ENCODE peak calls at places on chromosomes 11 and 22, in ten cellular contexts. One of them, this sample, is unnamed.

GRCh38 chr11:66559141-66559861 is 9.1 kb downstream of the CTSF start:
- DNase-seq in nephron progenitor cell: no peak
- DNase-seq in type B pancreatic cell: no peak
- DNase-seq in A549: no peak
- DNase-seq in mesothelial cell of epicardium: no peak
- DNase-seq in progenitor cell of endocrine pancreas: no peak
- DNase-seq in stomach: peak
- DNase-seq in dorsolateral prefrontal cortex: no peak
- DNase-seq in Calu3: no peak
- DNase-seq in colonic mucosa: no peak
- DNase-seq in this sample: no peak

GRCh38 chr11:19353287-19353686 is 112.5 kb upstream of the E2F8 start:
- DNase-seq in nephron progenitor cell: no peak
- DNase-seq in type B pancreatic cell: no peak
- DNase-seq in A549: no peak
- DNase-seq in mesothelial cell of epicardium: no peak
- DNase-seq in progenitor cell of endocrine pancreas: no peak
- DNase-seq in stomach: no peak
- DNase-seq in dorsolateral prefrontal cortex: no peak
- DNase-seq in Calu3: no peak
- DNase-seq in colonic mucosa: no peak
- DNase-seq in this sample: no peak

GRCh38 chr11:45651841-45652745 is 13.3 kb downstream of the CHST1 start:
- DNase-seq in nephron progenitor cell: no peak
- DNase-seq in type B pancreatic cell: no peak
- DNase-seq in A549: no peak
- DNase-seq in mesothelial cell of epicardium: peak
- DNase-seq in progenitor cell of endocrine pancreas: no peak
- DNase-seq in stomach: no peak
- DNase-seq in dorsolateral prefrontal cortex: no peak
- DNase-seq in Calu3: no peak
- DNase-seq in colonic mucosa: peak
- DNase-seq in this sample: no peak

GRCh38 chr22:44024288-44024908 is at the start of gene PARVB:
- DNase-seq in nephron progenitor cell: peak
- DNase-seq in type B pancreatic cell: peak
- DNase-seq in A549: no peak
- DNase-seq in mesothelial cell of epicardium: peak
- DNase-seq in progenitor cell of endocrine pancreas: peak
- DNase-seq in stomach: no peak
- DNase-seq in dorsolateral prefrontal cortex: no peak
- DNase-seq in Calu3: peak
- DNase-seq in colonic mucosa: no peak
- DNase-seq in this sample: no peak

GRCh38 chr22:50287731-50288130 is 17.6 kb upstream of the MAPK11 start:
- DNase-seq in nephron progenitor cell: no peak
- DNase-seq in type B pancreatic cell: no peak
- DNase-seq in A549: no peak
- DNase-seq in mesothelial cell of epicardium: no peak
- DNase-seq in progenitor cell of endocrine pancreas: no peak
- DNase-seq in stomach: no peak
- DNase-seq in dorsolateral prefrontal cortex: no peak
- DNase-seq in Calu3: no peak
- DNase-seq in colonic mucosa: no peak
- DNase-seq in this sample: no peak

GRCh38 chr11:47183031-47183856 is 3.0 kb downstream of the PACSIN3 start:
- DNase-seq in nephron progenitor cell: no peak
- DNase-seq in type B pancreatic cell: no peak
- DNase-seq in A549: no peak
- DNase-seq in mesothelial cell of epicardium: no peak
- DNase-seq in progenitor cell of endocrine pancreas: no peak
- DNase-seq in stomach: no peak
- DNase-seq in dorsolateral prefrontal cortex: no peak
- DNase-seq in Calu3: no peak
- DNase-seq in colonic mucosa: no peak
- DNase-seq in this sample: no peak

GRCh38 chr22:47659467-47660302 is 897.2 kb downstream of the TBC1D22A start:
- DNase-seq in nephron progenitor cell: no peak
- DNase-seq in type B pancreatic cell: no peak
- DNase-seq in A549: no peak
- DNase-seq in mesothelial cell of epicardium: no peak
- DNase-seq in progenitor cell of endocrine pancreas: no peak
- DNase-seq in stomach: no peak
- DNase-seq in dorsolateral prefrontal cortex: no peak
- DNase-seq in Calu3: no peak
- DNase-seq in colonic mucosa: no peak
- DNase-seq in this sample: no peak

GRCh38 chr11:79461144-79461543 is 20.3 kb upstream of the TENM4 start:
- DNase-seq in nephron progenitor cell: peak
- DNase-seq in type B pancreatic cell: no peak
- DNase-seq in A549: no peak
- DNase-seq in mesothelial cell of epicardium: no peak
- DNase-seq in progenitor cell of endocrine pancreas: no peak
- DNase-seq in stomach: no peak
- DNase-seq in dorsolateral prefrontal cortex: no peak
- DNase-seq in Calu3: no peak
- DNase-seq in colonic mucosa: no peak
- DNase-seq in this sample: no peak

GRCh38 chr11:71525188-71525937 is 1.7 kb upstream of the KRTAP5-7 start:
- DNase-seq in nephron progenitor cell: no peak
- DNase-seq in type B pancreatic cell: no peak
- DNase-seq in A549: no peak
- DNase-seq in mesothelial cell of epicardium: no peak
- DNase-seq in progenitor cell of endocrine pancreas: no peak
- DNase-seq in stomach: no peak
- DNase-seq in dorsolateral prefrontal cortex: no peak
- DNase-seq in Calu3: no peak
- DNase-seq in colonic mucosa: no peak
- DNase-seq in this sample: no peak
- TF ChIP-seq CTCF in nephron progenitor cell: no peak
- TF ChIP-seq CTCF in type B pancreatic cell: no peak
- TF ChIP-seq CTCF in A549: no peak
- TF ChIP-seq CTCF in mesothelial cell of epicardium: no peak
- TF ChIP-seq CTCF in progenitor cell of endocrine pancreas: no peak
- TF ChIP-seq CTCF in stomach: no peak
- TF ChIP-seq CTCF in dorsolateral prefrontal cortex: no peak
- TF ChIP-seq CTCF in Calu3: no peak
- TF ChIP-seq CTCF in colonic mucosa: no peak
- TF ChIP-seq CTCF in this sample: no peak

GRCh38 chr22:41504397-41504796 is 35.5 kb downstream of the ACO2 start:
- DNase-seq in nephron progenitor cell: no peak
- DNase-seq in type B pancreatic cell: no peak
- DNase-seq in A549: no peak
- DNase-seq in mesothelial cell of epicardium: no peak
- DNase-seq in progenitor cell of endocrine pancreas: no peak
- DNase-seq in stomach: no peak
- DNase-seq in dorsolateral prefrontal cortex: no peak
- DNase-seq in Calu3: no peak
- DNase-seq in colonic mucosa: no peak
- DNase-seq in this sample: no peak

GRCh38 chr22:41512421-41513194 is 31.7 kb downstream of the POLR3H start:
- DNase-seq in nephron progenitor cell: peak
- DNase-seq in type B pancreatic cell: no peak
- DNase-seq in A549: peak
- DNase-seq in mesothelial cell of epicardium: peak
- DNase-seq in progenitor cell of endocrine pancreas: no peak
- DNase-seq in stomach: no peak
- DNase-seq in dorsolateral prefrontal cortex: no peak
- DNase-seq in Calu3: peak
- DNase-seq in colonic mucosa: no peak
- DNase-seq in this sample: no peak

GRCh38 chr22:41511521-41511968 is 32.7 kb downstream of the POLR3H start:
- DNase-seq in nephron progenitor cell: no peak
- DNase-seq in type B pancreatic cell: no peak
- DNase-seq in A549: no peak
- DNase-seq in mesothelial cell of epicardium: no peak
- DNase-seq in progenitor cell of endocrine pancreas: no peak
- DNase-seq in stomach: no peak
- DNase-seq in dorsolateral prefrontal cortex: no peak
- DNase-seq in Calu3: peak
- DNase-seq in colonic mucosa: no peak
- DNase-seq in this sample: no peak

GRCh38 chr22:41507330-41508063 is 36.8 kb downstream of the POLR3H start:
- DNase-seq in nephron progenitor cell: no peak
- DNase-seq in type B pancreatic cell: no peak
- DNase-seq in A549: no peak
- DNase-seq in mesothelial cell of epicardium: no peak
- DNase-seq in progenitor cell of endocrine pancreas: no peak
- DNase-seq in stomach: no peak
- DNase-seq in dorsolateral prefrontal cortex: no peak
- DNase-seq in Calu3: no peak
- DNase-seq in colonic mucosa: no peak
- DNase-seq in this sample: no peak

GRCh38 chr22:41508770-41509170 is 35.5 kb downstream of the POLR3H start:
- DNase-seq in nephron progenitor cell: peak
- DNase-seq in type B pancreatic cell: no peak
- DNase-seq in A549: no peak
- DNase-seq in mesothelial cell of epicardium: no peak
- DNase-seq in progenitor cell of endocrine pancreas: no peak
- DNase-seq in stomach: no peak
- DNase-seq in dorsolateral prefrontal cortex: peak
- DNase-seq in Calu3: no peak
- DNase-seq in colonic mucosa: no peak
- DNase-seq in this sample: no peak
- TF ChIP-seq CTCF in nephron progenitor cell: peak
- TF ChIP-seq CTCF in type B pancreatic cell: peak
- TF ChIP-seq CTCF in A549: no peak
- TF ChIP-seq CTCF in mesothelial cell of epicardium: no peak
- TF ChIP-seq CTCF in progenitor cell of endocrine pancreas: peak
- TF ChIP-seq CTCF in stomach: no peak
- TF ChIP-seq CTCF in dorsolateral prefrontal cortex: no peak
- TF ChIP-seq CTCF in Calu3: no peak
- TF ChIP-seq CTCF in colonic mucosa: no peak
- TF ChIP-seq CTCF in this sample: no peak

GRCh38 chr11:9692696-9693095 is 28.8 kb downstream of the SWAP70 start:
- DNase-seq in nephron progenitor cell: no peak
- DNase-seq in type B pancreatic cell: no peak
- DNase-seq in A549: no peak
- DNase-seq in mesothelial cell of epicardium: no peak
- DNase-seq in progenitor cell of endocrine pancreas: no peak
- DNase-seq in stomach: no peak
- DNase-seq in dorsolateral prefrontal cortex: no peak
- DNase-seq in Calu3: no peak
- DNase-seq in colonic mucosa: no peak
- DNase-seq in this sample: no peak

GRCh38 chr11:9697766-9698165 is 33.9 kb downstream of the SWAP70 start:
- DNase-seq in nephron progenitor cell: no peak
- DNase-seq in type B pancreatic cell: no peak
- DNase-seq in A549: no peak
- DNase-seq in mesothelial cell of epicardium: no peak
- DNase-seq in progenitor cell of endocrine pancreas: no peak
- DNase-seq in stomach: no peak
- DNase-seq in dorsolateral prefrontal cortex: no peak
- DNase-seq in Calu3: no peak
- DNase-seq in colonic mucosa: no peak
- DNase-seq in this sample: no peak

GRCh38 chr11:9689721-9690120 is 25.8 kb downstream of the SWAP70 start:
- DNase-seq in nephron progenitor cell: no peak
- DNase-seq in type B pancreatic cell: no peak
- DNase-seq in A549: no peak
- DNase-seq in mesothelial cell of epicardium: no peak
- DNase-seq in progenitor cell of endocrine pancreas: no peak
- DNase-seq in stomach: no peak
- DNase-seq in dorsolateral prefrontal cortex: no peak
- DNase-seq in Calu3: no peak
- DNase-seq in colonic mucosa: no peak
- DNase-seq in this sample: no peak

GRCh38 chr11:9691865-9692264 is 28.0 kb downstream of the SWAP70 start:
- DNase-seq in nephron progenitor cell: no peak
- DNase-seq in type B pancreatic cell: no peak
- DNase-seq in A549: no peak
- DNase-seq in mesothelial cell of epicardium: no peak
- DNase-seq in progenitor cell of endocrine pancreas: no peak
- DNase-seq in stomach: no peak
- DNase-seq in dorsolateral prefrontal cortex: no peak
- DNase-seq in Calu3: no peak
- DNase-seq in colonic mucosa: no peak
- DNase-seq in this sample: no peak

DNA sequence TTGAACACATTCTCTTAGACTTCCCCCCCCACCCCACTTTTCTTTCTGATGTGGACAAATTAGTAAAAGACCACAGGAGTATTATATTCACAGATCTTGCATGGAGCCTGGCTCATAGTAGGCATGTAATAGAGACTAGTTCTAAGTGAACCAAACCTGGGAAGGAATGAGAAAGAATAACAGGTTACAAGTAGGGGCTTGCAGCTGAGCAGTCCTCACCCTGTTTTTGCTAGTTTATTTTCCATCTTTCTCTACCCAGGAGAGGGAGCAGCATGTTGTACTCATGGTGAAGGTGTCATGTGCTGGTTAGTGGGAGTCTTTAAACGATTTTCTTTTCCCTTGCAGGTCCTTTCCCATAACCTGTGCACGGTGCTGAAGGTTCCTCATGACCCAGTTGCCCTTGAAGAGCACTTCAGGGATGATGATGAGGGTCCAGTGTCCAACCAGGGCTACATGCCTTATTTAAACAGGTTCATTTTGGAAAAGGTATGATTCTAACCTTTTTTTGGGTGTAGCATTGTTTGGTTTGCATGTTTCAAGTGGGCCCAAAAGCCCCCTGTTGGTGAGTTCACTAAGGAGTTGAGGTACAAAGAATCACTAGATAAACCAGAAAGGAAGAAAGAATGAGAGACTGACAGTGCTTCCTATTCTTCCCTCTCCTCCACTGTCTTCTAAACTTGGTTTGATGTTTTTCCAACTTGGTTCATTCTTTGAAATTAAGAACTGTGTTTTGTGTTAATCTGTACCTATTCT is 30.1 kb downstream of the SWAP70 start:
- DNase-seq in nephron progenitor cell: no peak
- DNase-seq in type B pancreatic cell: no peak
- DNase-seq in A549: no peak
- DNase-seq in mesothelial cell of epicardium: no peak
- DNase-seq in progenitor cell of endocrine pancreas: no peak
- DNase-seq in stomach: no peak
- DNase-seq in dorsolateral prefrontal cortex: no peak
- DNase-seq in Calu3: no peak
- DNase-seq in colonic mucosa: no peak
- DNase-seq in this sample: no peak
- TF ChIP-seq CTCF in nephron progenitor cell: no peak
- TF ChIP-seq CTCF in type B pancreatic cell: no peak
- TF ChIP-seq CTCF in A549: no peak
- TF ChIP-seq CTCF in mesothelial cell of epicardium: no peak
- TF ChIP-seq CTCF in progenitor cell of endocrine pancreas: no peak
- TF ChIP-seq CTCF in stomach: no peak
- TF ChIP-seq CTCF in dorsolateral prefrontal cortex: no peak
- TF ChIP-seq CTCF in Calu3: no peak
- TF ChIP-seq CTCF in colonic mucosa: no peak
- TF ChIP-seq CTCF in this sample: no peak

GRCh38 chr22:35257002-35257320 is 332 bp upstream of the HMGXB4 start:
- DNase-seq in nephron progenitor cell: no peak
- DNase-seq in type B pancreatic cell: no peak
- DNase-seq in A549: no peak
- DNase-seq in mesothelial cell of epicardium: no peak
- DNase-seq in progenitor cell of endocrine pancreas: no peak
- DNase-seq in stomach: no peak
- DNase-seq in dorsolateral prefrontal cortex: no peak
- DNase-seq in Calu3: no peak
- DNase-seq in colonic mucosa: no peak
- DNase-seq in this sample: no peak

GRCh38 chr22:35253946-35254345 is 3.3 kb upstream of the HMGXB4 start:
- DNase-seq in nephron progenitor cell: no peak
- DNase-seq in type B pancreatic cell: no peak
- DNase-seq in A549: no peak
- DNase-seq in mesothelial cell of epicardium: no peak
- DNase-seq in progenitor cell of endocrine pancreas: no peak
- DNase-seq in stomach: no peak
- DNase-seq in dorsolateral prefrontal cortex: no peak
- DNase-seq in Calu3: no peak
- DNase-seq in colonic mucosa: no peak
- DNase-seq in this sample: no peak

GRCh38 chr22:35258144-35258988 is 1.1 kb downstream of the HMGXB4 start:
- DNase-seq in nephron progenitor cell: peak
- DNase-seq in type B pancreatic cell: no peak
- DNase-seq in A549: peak
- DNase-seq in mesothelial cell of epicardium: peak
- DNase-seq in progenitor cell of endocrine pancreas: no peak
- DNase-seq in stomach: no peak
- DNase-seq in dorsolateral prefrontal cortex: no peak
- DNase-seq in Calu3: peak
- DNase-seq in colonic mucosa: peak
- DNase-seq in this sample: no peak

DNA sequence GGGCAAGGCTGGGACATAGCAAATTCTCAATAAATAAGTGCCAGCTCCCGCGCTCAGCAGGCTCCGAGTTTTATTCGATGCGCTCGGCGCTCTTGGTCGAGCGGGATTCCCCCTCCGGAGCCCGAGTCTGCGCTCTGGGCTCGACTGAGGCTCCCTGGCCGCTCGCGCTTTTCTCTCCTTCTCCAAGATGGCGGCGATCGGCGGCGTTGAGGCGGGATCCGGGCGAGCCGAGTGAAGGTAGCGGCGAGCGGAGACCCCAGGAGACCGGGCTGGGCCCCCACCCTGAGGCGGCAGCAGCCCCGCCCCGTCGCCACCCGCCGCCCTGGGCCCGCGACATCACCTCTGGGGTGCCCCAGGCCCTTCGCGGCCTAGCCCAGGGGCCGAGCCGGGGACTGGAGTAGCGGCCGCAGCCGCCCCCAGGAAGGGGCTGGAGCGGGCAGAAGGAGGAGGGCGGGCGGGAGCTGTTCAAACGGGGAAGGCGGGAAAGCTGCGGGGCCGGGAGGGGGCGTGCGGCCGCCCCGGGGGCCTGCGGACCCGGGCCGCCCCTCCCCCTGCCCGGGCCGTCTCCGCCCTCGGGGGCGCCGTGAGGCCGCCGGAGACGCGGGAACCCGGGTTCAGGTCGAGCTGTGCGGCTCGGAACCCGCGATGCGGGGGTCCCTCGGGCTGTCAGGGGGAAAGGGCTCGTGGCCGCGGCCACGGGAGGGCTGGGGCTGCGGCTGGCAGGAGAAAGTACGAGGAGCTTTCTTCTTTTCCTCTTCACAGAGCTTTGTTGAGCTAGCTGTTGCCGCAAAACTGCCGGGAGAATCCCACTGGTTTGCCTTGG is at the start of gene HMGXB4:
- DNase-seq in nephron progenitor cell: peak
- DNase-seq in type B pancreatic cell: peak
- DNase-seq in A549: peak
- DNase-seq in mesothelial cell of epicardium: peak
- DNase-seq in progenitor cell of endocrine pancreas: peak
- DNase-seq in stomach: peak
- DNase-seq in dorsolateral prefrontal cortex: peak
- DNase-seq in Calu3: peak
- DNase-seq in colonic mucosa: peak
- DNase-seq in this sample: peak
- TF ChIP-seq CTCF in nephron progenitor cell: no peak
- TF ChIP-seq CTCF in type B pancreatic cell: peak
- TF ChIP-seq CTCF in A549: no peak
- TF ChIP-seq CTCF in mesothelial cell of epicardium: no peak
- TF ChIP-seq CTCF in progenitor cell of endocrine pancreas: peak
- TF ChIP-seq CTCF in stomach: no peak
- TF ChIP-seq CTCF in dorsolateral prefrontal cortex: no peak
- TF ChIP-seq CTCF in Calu3: no peak
- TF ChIP-seq CTCF in colonic mucosa: no peak
- TF ChIP-seq CTCF in this sample: peak

This sample was measured in natural killer cell.